ENCODE peak calls at places on chromosomes 2 and 18, in five cellular contexts. One of them, this sample, is unnamed.

GRCh38 chr18:79583426-79583825 is 96.2 kb upstream of the CTDP1 start:
- DNase-seq in Panc1: no peak
- DNase-seq in Peyer's patch: no peak
- DNase-seq in astrocyte of the spinal cord: no peak
- DNase-seq in fibroblast of mammary gland: no peak
- DNase-seq in this sample: no peak

GRCh38 chr2:229050063-229050635 is 220.9 kb downstream of the PID1 start:
- DNase-seq in astrocyte of the spinal cord: no peak
- DNase-seq in fibroblast of mammary gland: no peak
- DNase-seq in Panc1: no peak
- DNase-seq in Peyer's patch: no peak
- DNase-seq in this sample: no peak

GRCh38 chr2:7773362-7773973 is 856.3 kb downstream of the RNF144A start:
- DNase-seq in fibroblast of mammary gland: peak
- DNase-seq in astrocyte of the spinal cord: no peak
- DNase-seq in Panc1: no peak
- DNase-seq in Peyer's patch: no peak
- DNase-seq in this sample: no peak

GRCh38 chr18:62131305-62131909 is 55.4 kb downstream of the PIGN start:
- DNase-seq in fibroblast of mammary gland: peak
- DNase-seq in astrocyte of the spinal cord: peak
- DNase-seq in Panc1: peak
- DNase-seq in Peyer's patch: peak
- DNase-seq in this sample: peak

GRCh38 chr2:226495466-226496161 is 304.0 kb downstream of the IRS1 start:
- DNase-seq in Peyer's patch: no peak
- DNase-seq in astrocyte of the spinal cord: no peak
- DNase-seq in fibroblast of mammary gland: no peak
- DNase-seq in Panc1: no peak
- DNase-seq in this sample: no peak

GRCh38 chr18:51767293-51767692 is 569.8 kb upstream of the MEX3C start:
- DNase-seq in astrocyte of the spinal cord: no peak
- DNase-seq in fibroblast of mammary gland: no peak
- DNase-seq in Panc1: no peak
- DNase-seq in Peyer's patch: no peak
- DNase-seq in this sample: no peak

GRCh38 chr2:82528288-82528687 is 1930.8 kb downstream of the SUCLG1 start:
- DNase-seq in fibroblast of mammary gland: no peak
- DNase-seq in Peyer's patch: no peak
- DNase-seq in astrocyte of the spinal cord: no peak
- DNase-seq in Panc1: no peak
- DNase-seq in this sample: no peak

GRCh38 chr18:6069103-6069502 is 173.8 kb upstream of the TMEM200C start:
- DNase-seq in astrocyte of the spinal cord: no peak
- DNase-seq in Peyer's patch: no peak
- DNase-seq in fibroblast of mammary gland: no peak
- DNase-seq in Panc1: no peak
- DNase-seq in this sample: no peak

GRCh38 chr2:240392084-240392947 is 43.1 kb upstream of the GPC1 start:
- DNase-seq in fibroblast of mammary gland: no peak
- DNase-seq in Panc1: no peak
- DNase-seq in astrocyte of the spinal cord: peak
- DNase-seq in Peyer's patch: no peak
- DNase-seq in this sample: no peak

GRCh38 chr2:37561615-37562569 is 109.5 kb downstream of the CDC42EP3 start:
- DNase-seq in Peyer's patch: no peak
- DNase-seq in fibroblast of mammary gland: peak
- DNase-seq in Panc1: no peak
- DNase-seq in astrocyte of the spinal cord: peak
- DNase-seq in this sample: no peak

GRCh38 chr18:57051019-57051418 is 95.9 kb upstream of the BOD1L2 start:
- DNase-seq in astrocyte of the spinal cord: no peak
- DNase-seq in Peyer's patch: no peak
- DNase-seq in Panc1: no peak
- DNase-seq in fibroblast of mammary gland: no peak
- DNase-seq in this sample: no peak

GRCh38 chr2:38352336-38352735 is 24.7 kb downstream of the ATL2 start:
- DNase-seq in astrocyte of the spinal cord: no peak
- DNase-seq in Peyer's patch: no peak
- DNase-seq in Panc1: no peak
- DNase-seq in fibroblast of mammary gland: no peak
- DNase-seq in this sample: no peak

GRCh38 chr2:232061265-232061664 is 99.8 kb downstream of the DIS3L2 start:
- DNase-seq in fibroblast of mammary gland: no peak
- DNase-seq in Peyer's patch: no peak
- DNase-seq in Panc1: no peak
- DNase-seq in astrocyte of the spinal cord: no peak
- DNase-seq in this sample: no peak

GRCh38 chr2:200340527-200341224 is 34.2 kb downstream of the SPATS2L start:
- DNase-seq in astrocyte of the spinal cord: no peak
- DNase-seq in Panc1: no peak
- DNase-seq in Peyer's patch: no peak
- DNase-seq in fibroblast of mammary gland: no peak
- DNase-seq in this sample: no peak

GRCh38 chr2:205758051-205758450 is 75.8 kb downstream of the NRP2 start:
- DNase-seq in Panc1: no peak
- DNase-seq in fibroblast of mammary gland: peak
- DNase-seq in Peyer's patch: no peak
- DNase-seq in astrocyte of the spinal cord: peak
- DNase-seq in this sample: no peak

GRCh38 chr2:28300489-28300888 is 92.2 kb upstream of the FOSL2 start:
- DNase-seq in Peyer's patch: no peak
- DNase-seq in Panc1: no peak
- DNase-seq in fibroblast of mammary gland: no peak
- DNase-seq in astrocyte of the spinal cord: peak
- DNase-seq in this sample: no peak

GRCh38 chr18:75790821-75791220 is 363.3 kb upstream of the SMIM21 start:
- DNase-seq in astrocyte of the spinal cord: no peak
- DNase-seq in Panc1: no peak
- DNase-seq in fibroblast of mammary gland: peak
- DNase-seq in Peyer's patch: no peak
- DNase-seq in this sample: no peak

GRCh38 chr2:24285484-24286152 is 74.7 kb downstream of the ITSN2 start:
- DNase-seq in fibroblast of mammary gland: no peak
- DNase-seq in Peyer's patch: no peak
- DNase-seq in astrocyte of the spinal cord: no peak
- DNase-seq in Panc1: no peak
- DNase-seq in this sample: no peak

GRCh38 chr18:49650426-49650891 is 88.6 kb downstream of the LIPG start:
- DNase-seq in Peyer's patch: no peak
- DNase-seq in fibroblast of mammary gland: peak
- DNase-seq in Panc1: no peak
- DNase-seq in astrocyte of the spinal cord: no peak
- DNase-seq in this sample: no peak

GRCh38 chr2:10658041-10658913 is 31.5 kb downstream of the NOL10 start:
- DNase-seq in Panc1: no peak
- DNase-seq in Peyer's patch: no peak
- DNase-seq in astrocyte of the spinal cord: peak
- DNase-seq in fibroblast of mammary gland: peak
- DNase-seq in this sample: no peak

GRCh38 chr18:77851798-77852197 is 602.1 kb downstream of the GALR1 start:
- DNase-seq in Panc1: no peak
- DNase-seq in Peyer's patch: no peak
- DNase-seq in astrocyte of the spinal cord: no peak
- DNase-seq in fibroblast of mammary gland: no peak
- DNase-seq in this sample: no peak

GRCh38 chr2:110993557-110994231 is 127.0 kb upstream of the BCL2L11 start:
- DNase-seq in Peyer's patch: peak
- DNase-seq in astrocyte of the spinal cord: no peak
- DNase-seq in fibroblast of mammary gland: no peak
- DNase-seq in Panc1: no peak
- DNase-seq in this sample: no peak

GRCh38 chr2:237943395-237944094 is 23.3 kb upstream of the UBE2F start:
- DNase-seq in astrocyte of the spinal cord: no peak
- DNase-seq in Panc1: no peak
- DNase-seq in Peyer's patch: no peak
- DNase-seq in fibroblast of mammary gland: no peak
- DNase-seq in this sample: no peak

GRCh38 chr2:231191896-231192872 is 6.2 kb upstream of the ARMC9 start:
- DNase-seq in Panc1: no peak
- DNase-seq in Peyer's patch: no peak
- DNase-seq in fibroblast of mammary gland: peak
- DNase-seq in astrocyte of the spinal cord: peak
- DNase-seq in this sample: no peak

GRCh38 chr2:37623409-37623808 is 48.0 kb downstream of the CDC42EP3 start:
- DNase-seq in astrocyte of the spinal cord: no peak
- DNase-seq in Panc1: no peak
- DNase-seq in Peyer's patch: no peak
- DNase-seq in fibroblast of mammary gland: no peak
- DNase-seq in this sample: no peak

GRCh38 chr2:241903121-241904010 is 33.8 kb downstream of the RTP5 start:
- DNase-seq in astrocyte of the spinal cord: no peak
- DNase-seq in fibroblast of mammary gland: no peak
- DNase-seq in Peyer's patch: no peak
- DNase-seq in Panc1: no peak
- DNase-seq in this sample: no peak

GRCh38 chr18:3297025-3297984 is 35.4 kb downstream of the MYL12B start:
- DNase-seq in Peyer's patch: peak
- DNase-seq in fibroblast of mammary gland: peak
- DNase-seq in astrocyte of the spinal cord: peak
- DNase-seq in Panc1: no peak
- DNase-seq in this sample: no peak

GRCh38 chr2:238997684-238998083 is 149.8 kb downstream of the TWIST2 start:
- DNase-seq in Panc1: no peak
- DNase-seq in astrocyte of the spinal cord: no peak
- DNase-seq in Peyer's patch: no peak
- DNase-seq in fibroblast of mammary gland: no peak
- DNase-seq in this sample: no peak

GRCh38 chr2:178870703-178871102 is 63.5 kb upstream of the TTN start:
- DNase-seq in Panc1: no peak
- DNase-seq in Peyer's patch: no peak
- DNase-seq in astrocyte of the spinal cord: no peak
- DNase-seq in fibroblast of mammary gland: peak
- DNase-seq in this sample: no peak

GRCh38 chr2:41598161-41598894 is 449.5 kb upstream of the PKDCC start:
- DNase-seq in fibroblast of mammary gland: peak
- DNase-seq in Peyer's patch: no peak
- DNase-seq in Panc1: no peak
- DNase-seq in astrocyte of the spinal cord: peak
- DNase-seq in this sample: no peak

GRCh38 chr18:66729459-66730239 is 125.8 kb upstream of the CDH19 start:
- DNase-seq in Panc1: no peak
- DNase-seq in astrocyte of the spinal cord: no peak
- DNase-seq in fibroblast of mammary gland: no peak
- DNase-seq in Peyer's patch: no peak
- DNase-seq in this sample: no peak

GRCh38 chr2:10038716-10039115 is 4.6 kb upstream of the KLF11 start:
- DNase-seq in Peyer's patch: no peak
- DNase-seq in Panc1: no peak
- DNase-seq in astrocyte of the spinal cord: no peak
- DNase-seq in fibroblast of mammary gland: peak
- DNase-seq in this sample: no peak

GRCh38 chr2:31012384-31012783 is 125.9 kb downstream of the GALNT14 start:
- DNase-seq in fibroblast of mammary gland: no peak
- DNase-seq in Panc1: no peak
- DNase-seq in Peyer's patch: no peak
- DNase-seq in astrocyte of the spinal cord: no peak
- DNase-seq in this sample: no peak

GRCh38 chr2:207815254-207815653 is 45.5 kb upstream of the FZD5 start:
- DNase-seq in Panc1: no peak
- DNase-seq in Peyer's patch: no peak
- DNase-seq in fibroblast of mammary gland: no peak
- DNase-seq in astrocyte of the spinal cord: no peak
- DNase-seq in this sample: no peak

GRCh38 chr2:148565272-148565894 is 79.2 kb upstream of the EPC2 start:
- DNase-seq in astrocyte of the spinal cord: no peak
- DNase-seq in fibroblast of mammary gland: peak
- DNase-seq in Peyer's patch: no peak
- DNase-seq in Panc1: no peak
- DNase-seq in this sample: no peak
- TF ChIP-seq CTCF in astrocyte of the spinal cord: peak
- TF ChIP-seq CTCF in fibroblast of mammary gland: peak
- TF ChIP-seq CTCF in Peyer's patch: no peak
- TF ChIP-seq CTCF in Panc1: peak
- TF ChIP-seq CTCF in this sample: peak

GRCh38 chr2:64140665-64141064 is 3.6 kb downstream of the PELI1 start:
- DNase-seq in astrocyte of the spinal cord: no peak
- DNase-seq in fibroblast of mammary gland: no peak
- DNase-seq in Panc1: no peak
- DNase-seq in Peyer's patch: no peak
- DNase-seq in this sample: no peak
- H3K4me3 ChIP-seq in astrocyte of the spinal cord: no peak
- H3K4me3 ChIP-seq in fibroblast of mammary gland: no peak
- H3K4me3 ChIP-seq in Panc1: no peak
- H3K4me3 ChIP-seq in Peyer's patch: peak
- H3K4me3 ChIP-seq in this sample: no peak

GRCh38 chr2:46780801-46781445 is 134.7 kb downstream of the MCFD2 start:
- DNase-seq in Panc1: no peak
- DNase-seq in fibroblast of mammary gland: no peak
- DNase-seq in Peyer's patch: no peak
- DNase-seq in astrocyte of the spinal cord: no peak
- DNase-seq in this sample: no peak
- TF ChIP-seq CTCF in Panc1: no peak
- TF ChIP-seq CTCF in fibroblast of mammary gland: no peak
- TF ChIP-seq CTCF in Peyer's patch: no peak
- TF ChIP-seq CTCF in astrocyte of the spinal cord: peak
- TF ChIP-seq CTCF in this sample: no peak

DNA sequence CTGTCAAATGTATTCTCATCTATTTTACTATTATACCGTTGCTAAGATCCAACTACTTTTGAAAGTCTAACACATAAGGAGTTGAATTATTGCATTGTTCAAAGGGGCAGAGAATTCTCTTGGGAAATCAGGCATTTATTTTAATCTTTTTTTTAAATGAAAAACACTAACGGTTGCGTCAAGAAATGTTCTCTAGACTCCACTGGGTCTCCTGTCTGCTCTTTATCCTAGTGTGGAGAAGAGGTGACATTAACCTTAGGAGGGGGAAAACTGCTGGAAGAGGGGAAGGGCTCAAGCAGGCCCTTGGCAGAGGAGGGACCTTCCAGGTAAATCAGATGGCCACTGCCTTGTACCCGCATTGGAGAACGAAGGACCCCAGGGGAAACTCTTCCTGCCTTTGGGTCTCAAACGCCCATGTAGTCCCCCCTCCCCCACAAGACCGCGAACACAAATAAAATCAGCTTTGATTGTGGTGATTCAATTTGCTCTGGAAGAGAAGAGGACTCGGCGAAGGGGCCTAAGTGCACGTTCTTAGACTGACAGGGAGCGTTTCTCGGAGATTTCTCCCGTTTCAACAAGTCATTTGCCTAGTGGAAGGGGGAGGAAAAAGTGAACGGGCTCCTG is 1.1 kb upstream of the APCDD1 start:
- DNase-seq in fibroblast of mammary gland: peak
- DNase-seq in astrocyte of the spinal cord: no peak
- DNase-seq in Panc1: no peak
- DNase-seq in Peyer's patch: no peak
- DNase-seq in this sample: no peak
- H3K4me3 ChIP-seq in fibroblast of mammary gland: no peak
- H3K4me3 ChIP-seq in astrocyte of the spinal cord: no peak
- H3K4me3 ChIP-seq in Panc1: no peak
- H3K4me3 ChIP-seq in Peyer's patch: peak
- H3K4me3 ChIP-seq in this sample: no peak

This sample was measured in LNCaP clone FGC.